ENCODE peak calls at places on chromosomes 13 and 19, in five cellular contexts. T, Y, O, F and A are unnamed samples.

GRCh38 chr13:97434417-97435296 is 688 bp downstream of the RAP2A start:
- DNase-seq in T (no peak), Y (no peak), O (no peak), F (no peak), A (peak)

GRCh38 chr13:67554296-67554695 is 324.2 kb upstream of the PCDH9 start:
- DNase-seq in T (no peak), Y (no peak), O (no peak), F (no peak), A (no peak)

GRCh38 chr19:27746691-27747380 is 1466.1 kb downstream of the UQCRFS1 start:
- DNase-seq in T (peak), Y (no peak), O (no peak), F (peak), A (peak)

GRCh38 chr19:17001603-17002183 is 24.9 kb downstream of the CPAMD8 start:
- DNase-seq in T (no peak), Y (no peak), O (no peak), F (no peak), A (no peak)

GRCh38 chr13:73599232-73600128 is 534.7 kb downstream of the KLF12 start:
- DNase-seq in T (no peak), Y (no peak), O (no peak), F (no peak), A (no peak)

GRCh38 chr13:29908917-29909755 is 58.7 kb upstream of the UBL3 start:
- DNase-seq in T (no peak), Y (no peak), O (no peak), F (no peak), A (no peak)

GRCh38 chr13:41652735-41653361 is 195.5 kb downstream of the RGCC start:
- DNase-seq in T (peak), Y (peak), O (no peak), F (peak), A (no peak)

GRCh38 chr19:6754653-6755463 is 12.4 kb downstream of the SH2D3A start:
- DNase-seq in T (no peak), Y (no peak), O (no peak), F (no peak), A (no peak)

GRCh38 chr13:29754486-29754806 is 96.0 kb downstream of the UBL3 start:
- DNase-seq in T (no peak), Y (peak), O (no peak), F (no peak), A (peak)

GRCh38 chr13:110105136-110105535 is 201.8 kb downstream of the COL4A1 start:
- DNase-seq in T (no peak), Y (no peak), O (no peak), F (no peak), A (no peak)

GRCh38 chr19:11540642-11541041 is 2.0 kb downstream of the CNN1 start:
- DNase-seq in T (no peak), Y (no peak), O (no peak), F (no peak), A (no peak)

GRCh38 chr19:49475191-49475932 is 1.3 kb downstream of the FLT3LG start:
- DNase-seq in T (no peak), Y (no peak), O (no peak), F (no peak), A (no peak)

GRCh38 chr19:33679696-33680095 is 57.9 kb downstream of the CHST8 start:
- DNase-seq in T (no peak), Y (no peak), O (no peak), F (no peak), A (no peak)

GRCh38 chr13:106246817-106247216 is 288.6 kb downstream of the EFNB2 start:
- DNase-seq in T (no peak), Y (no peak), O (no peak), F (no peak), A (no peak)

GRCh38 chr19:49746206-49746958 is 16.7 kb downstream of the TSKS start:
- DNase-seq in T (peak), Y (peak), O (no peak), F (peak), A (peak)

GRCh38 chr13:98839826-98840769 is 87.6 kb upstream of the SLC15A1 start:
- DNase-seq in T (peak), Y (peak), O (no peak), F (peak), A (peak)

GRCh38 chr13:31444266-31444862 is 244.6 kb downstream of the B3GLCT start:
- DNase-seq in T (no peak), Y (no peak), O (no peak), F (no peak), A (no peak)

GRCh38 chr13:99199541-99200432 is 867 bp upstream of the UBAC2 start:
- DNase-seq in T (peak), Y (no peak), O (no peak), F (no peak), A (no peak)

GRCh38 chr19:41937976-41938375 is 9.7 kb upstream of the ERFL start:
- DNase-seq in T (no peak), Y (no peak), O (no peak), F (no peak), A (no peak)

GRCh38 chr13:65592757-65593156 is 1637.4 kb downstream of the PCDH9 start:
- DNase-seq in T (no peak), Y (no peak), O (no peak), F (no peak), A (no peak)

GRCh38 chr19:7492142-7493055 is 3.6 kb upstream of the PEX11G start:
- DNase-seq in T (no peak), Y (no peak), O (no peak), F (no peak), A (no peak)

GRCh38 chr19:38684078-38684861 is 36.8 kb downstream of the ACTN4 start:
- DNase-seq in T (peak), Y (no peak), O (no peak), F (peak), A (no peak)

GRCh38 chr19:16922949-16923348 is 34.1 kb downstream of the F2RL3 start:
- DNase-seq in T (no peak), Y (no peak), O (no peak), F (no peak), A (no peak)

GRCh38 chr13:86108334-86108733 is 309.1 kb upstream of the SLITRK6 start:
- DNase-seq in T (no peak), Y (no peak), O (no peak), F (no peak), A (no peak)

GRCh38 chr13:113149711-113150544 is 8.5 kb upstream of the PROZ start:
- DNase-seq in T (no peak), Y (peak), O (no peak), F (no peak), A (no peak)

GRCh38 chr13:28181413-28181812 is 43.1 kb downstream of the PAN3 start:
- DNase-seq in T (no peak), Y (no peak), O (no peak), F (no peak), A (no peak)

GRCh38 chr19:52722062-52723005 is 12.5 kb downstream of the ZNF611 start:
- DNase-seq in T (no peak), Y (no peak), O (no peak), F (no peak), A (no peak)

GRCh38 chr13:54633461-54633860 is 1604.8 kb downstream of the OLFM4 start:
- DNase-seq in T (no peak), Y (no peak), O (no peak), F (no peak), A (no peak)

GRCh38 chr13:76887070-76887563 is 912 bp upstream of the KCTD12 start:
- DNase-seq in T (no peak), Y (no peak), O (no peak), F (no peak), A (peak)

GRCh38 chr19:11581740-11582139 is 4.3 kb upstream of the ACP5 start:
- DNase-seq in T (no peak), Y (no peak), O (peak), F (peak), A (no peak)

GRCh38 chr19:52880895-52881389 is 16.5 kb downstream of the ZNF320 start:
- DNase-seq in T (no peak), Y (no peak), O (no peak), F (no peak), A (no peak)

GRCh38 chr19:8161135-8161646 is 11.8 kb upstream of the FBN3 start:
- DNase-seq in T (no peak), Y (peak), O (peak), F (peak), A (peak)

GRCh38 chr19:45975296-45975695 is 1.6 kb upstream of the NOVA2 start:
- DNase-seq in T (no peak), Y (no peak), O (no peak), F (no peak), A (no peak)

GRCh38 chr19:19525611-19526380 is 2.9 kb upstream of the YJEFN3 start:
- DNase-seq in T (no peak), Y (no peak), O (no peak), F (no peak), A (no peak)
- TF ChIP-seq ESRRA in T (no peak), Y (no peak), O (no peak), F (no peak), A (no peak)

GRCh38 chr19:43623889-43624670 is 4.7 kb upstream of the ZNF428 start:
- DNase-seq in T (peak), Y (no peak), O (no peak), F (peak), A (peak)

GRCh38 chr19:43626838-43627237 is 7.4 kb upstream of the ZNF428 start:
- DNase-seq in T (no peak), Y (no peak), O (no peak), F (no peak), A (no peak)

GRCh38 chr19:43624933-43625332 is 5.5 kb upstream of the ZNF428 start:
- DNase-seq in T (no peak), Y (no peak), O (no peak), F (peak), A (peak)

GRCh38 chr19:43628646-43629326 is 9.4 kb upstream of the ZNF428 start:
- DNase-seq in T (no peak), Y (no peak), O (no peak), F (peak), A (no peak)

GRCh38 chr19:43625918-43626579 is 6.6 kb upstream of the ZNF428 start:
- DNase-seq in T (peak), Y (no peak), O (no peak), F (peak), A (peak)
- TF ChIP-seq MAX in T (no peak), Y (no peak), O (no peak), F (no peak), A (no peak)

GRCh38 chr19:18645035-18645511 is 8.2 kb downstream of the KLHL26 start:
- DNase-seq in T (no peak), Y (no peak), O (no peak), F (no peak), A (no peak)

GRCh38 chr19:18647371-18647767 is 10.5 kb downstream of the KLHL26 start:
- DNase-seq in T (no peak), Y (no peak), O (no peak), F (no peak), A (no peak)

GRCh38 chr19:18648971-18649310 is 12.1 kb downstream of the KLHL26 start:
- DNase-seq in T (no peak), Y (no peak), O (no peak), F (no peak), A (no peak)

GRCh38 chr19:18647807-18648206 is 11.0 kb downstream of the KLHL26 start:
- DNase-seq in T (no peak), Y (no peak), O (no peak), F (no peak), A (no peak)

GRCh38 chr19:18646535-18647370 is 9.9 kb downstream of the KLHL26 start:
- DNase-seq in T (no peak), Y (no peak), O (no peak), F (no peak), A (no peak)
- TF ChIP-seq ESRRA in T (no peak), Y (no peak), O (no peak), F (no peak), A (no peak)

DNA sequence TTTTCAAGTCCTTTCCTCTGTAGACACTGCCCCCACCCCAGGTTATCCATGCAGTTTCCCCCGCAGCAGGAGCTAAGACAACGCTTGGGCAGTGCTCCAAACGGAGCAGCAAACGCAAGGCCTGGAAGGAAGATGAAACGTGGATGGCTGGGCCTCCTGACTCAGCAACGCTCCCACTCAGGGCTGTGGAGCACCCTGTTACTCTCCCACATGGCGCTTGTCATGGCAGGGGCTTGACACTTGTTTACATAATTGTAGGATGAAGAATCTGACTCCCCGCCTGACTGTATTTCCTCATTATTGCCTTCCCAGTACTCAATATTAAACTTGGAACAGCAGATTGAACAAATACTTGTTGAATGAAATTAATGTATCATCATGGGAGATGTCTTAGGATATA is 799 bp upstream of the C1QTNF9B start:
- DNase-seq in T (no peak), Y (no peak), O (no peak), F (no peak), A (no peak)
- TF ChIP-seq MAX in T (no peak), Y (no peak), O (no peak), F (no peak), A (no peak)

DNA sequence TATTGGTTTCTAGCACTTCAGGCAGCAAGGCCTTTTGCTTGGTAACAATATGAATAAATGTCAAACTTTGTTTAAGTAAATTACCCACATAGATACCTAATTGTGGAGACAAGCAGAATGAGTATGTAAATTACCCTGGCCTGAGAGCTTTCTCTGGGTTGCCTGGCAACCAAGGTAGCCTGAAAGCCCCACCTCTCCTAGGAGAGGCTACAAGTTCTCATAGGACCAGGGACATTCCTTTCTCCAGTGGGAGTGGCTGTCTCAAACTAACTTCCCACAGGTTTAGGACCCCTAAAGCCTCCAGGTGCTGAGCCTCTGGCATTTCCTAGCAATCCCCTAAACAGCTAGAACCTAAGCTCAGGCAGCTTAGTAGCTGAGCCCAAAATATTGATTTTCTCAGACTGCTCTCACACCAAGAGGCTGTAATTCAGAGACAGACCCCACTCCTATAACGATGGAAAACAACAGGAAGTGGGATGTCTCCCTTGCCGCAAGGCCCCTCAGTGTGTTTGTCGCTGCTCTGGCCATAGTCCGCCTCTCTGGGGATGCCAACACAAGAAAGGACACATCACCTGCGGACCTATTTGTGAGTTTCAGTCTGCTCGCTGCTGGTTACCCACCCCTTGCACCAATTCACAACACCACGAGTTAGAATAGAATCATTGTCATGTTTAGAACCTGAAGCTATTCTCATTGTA is 207.3 kb downstream of the DLEU7 start:
- DNase-seq in T (no peak), Y (no peak), O (no peak), F (peak), A (peak)
- TF ChIP-seq ESRRA in T (no peak), Y (no peak), O (no peak), F (no peak), A (no peak)

DNA sequence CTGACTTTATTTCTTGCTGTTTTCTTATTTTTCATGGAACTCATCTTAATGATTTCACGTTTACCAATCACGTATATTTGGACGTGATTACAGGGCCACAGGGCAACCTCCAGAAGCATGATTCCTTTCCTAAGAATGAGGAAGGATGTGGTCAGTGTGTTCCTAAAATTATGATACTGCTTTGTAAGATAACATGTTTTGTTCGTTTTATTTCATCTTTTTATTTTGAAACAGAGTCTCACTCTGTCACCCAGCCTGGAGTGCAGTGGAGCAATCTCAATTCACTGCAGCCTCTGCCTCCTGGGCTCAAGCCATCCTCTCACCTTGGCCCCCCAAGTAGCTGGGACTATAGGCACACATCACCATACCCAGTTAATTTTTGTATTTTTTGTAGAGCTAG is 24.8 kb upstream of the LAIR1 start:
- DNase-seq in T (no peak), Y (no peak), O (no peak), F (no peak), A (no peak)
- TF ChIP-seq MAX in T (no peak), Y (no peak), O (no peak), F (no peak), A (no peak)

GRCh38 chr13:43764349-43764748 is 22.4 kb downstream of the ENOX1 start:
- DNase-seq in T (no peak), Y (no peak), O (no peak), F (no peak), A (no peak)
- TF ChIP-seq ESRRA in T (no peak), Y (no peak), O (no peak), F (no peak), A (no peak)

GRCh38 chr19:40278361-40279045 is 6.6 kb downstream of the AKT2 start:
- DNase-seq in T (no peak), Y (no peak), O (no peak), F (no peak), A (no peak)

GRCh38 chr19:40279120-40279551 is 6.0 kb downstream of the AKT2 start:
- DNase-seq in T (no peak), Y (no peak), O (no peak), F (no peak), A (no peak)

GRCh38 chr19:40281381-40282208 is 3.5 kb downstream of the AKT2 start:
- DNase-seq in T (no peak), Y (no peak), O (no peak), F (no peak), A (no peak)

GRCh38 chr19:40280608-40281221 is 4.4 kb downstream of the AKT2 start:
- DNase-seq in T (no peak), Y (no peak), O (no peak), F (no peak), A (no peak)

GRCh38 chr19:40279761-40280607 is 5.2 kb downstream of the AKT2 start:
- DNase-seq in T (no peak), Y (no peak), O (no peak), F (no peak), A (no peak)
- TF ChIP-seq MAX in T (no peak), Y (no peak), O (no peak), F (no peak), A (no peak)

DNA sequence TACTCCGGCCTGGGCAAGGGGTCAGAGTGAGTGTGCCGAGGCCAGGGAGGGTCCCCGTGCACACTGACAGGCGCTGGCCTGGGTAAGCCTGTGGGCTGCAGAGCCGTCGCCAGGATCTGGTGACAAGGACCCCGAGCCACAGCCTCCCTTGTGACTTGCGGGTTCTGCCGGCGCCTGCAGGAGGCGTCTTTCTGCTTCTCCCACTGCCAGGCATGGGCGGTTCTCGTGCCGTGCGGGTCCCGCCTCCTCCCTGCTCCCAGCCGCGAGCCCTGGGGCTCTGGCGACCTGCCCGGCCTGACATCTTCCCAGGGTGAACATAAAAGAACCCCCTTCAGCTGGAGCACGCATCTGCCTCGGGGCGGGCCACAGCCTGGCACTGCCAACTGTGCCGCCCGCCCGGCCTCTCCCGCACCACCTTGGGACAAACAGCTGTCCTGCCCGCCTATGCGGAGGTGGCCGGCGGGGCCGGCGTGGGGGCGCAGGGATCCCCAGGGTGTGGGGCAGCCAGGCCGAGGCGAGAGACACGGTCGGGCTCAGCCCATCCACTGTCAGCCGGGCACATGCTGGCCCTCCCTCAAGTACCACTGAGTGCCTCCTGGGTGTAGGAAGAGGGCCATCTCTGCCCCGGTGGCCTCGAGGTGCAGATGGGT is 1.5 kb upstream of the HCN2 start:
- DNase-seq in T (no peak), Y (peak), O (no peak), F (peak), A (peak)
- TF ChIP-seq ESRRA in T (no peak), Y (no peak), O (no peak), F (peak), A (no peak)

DNA sequence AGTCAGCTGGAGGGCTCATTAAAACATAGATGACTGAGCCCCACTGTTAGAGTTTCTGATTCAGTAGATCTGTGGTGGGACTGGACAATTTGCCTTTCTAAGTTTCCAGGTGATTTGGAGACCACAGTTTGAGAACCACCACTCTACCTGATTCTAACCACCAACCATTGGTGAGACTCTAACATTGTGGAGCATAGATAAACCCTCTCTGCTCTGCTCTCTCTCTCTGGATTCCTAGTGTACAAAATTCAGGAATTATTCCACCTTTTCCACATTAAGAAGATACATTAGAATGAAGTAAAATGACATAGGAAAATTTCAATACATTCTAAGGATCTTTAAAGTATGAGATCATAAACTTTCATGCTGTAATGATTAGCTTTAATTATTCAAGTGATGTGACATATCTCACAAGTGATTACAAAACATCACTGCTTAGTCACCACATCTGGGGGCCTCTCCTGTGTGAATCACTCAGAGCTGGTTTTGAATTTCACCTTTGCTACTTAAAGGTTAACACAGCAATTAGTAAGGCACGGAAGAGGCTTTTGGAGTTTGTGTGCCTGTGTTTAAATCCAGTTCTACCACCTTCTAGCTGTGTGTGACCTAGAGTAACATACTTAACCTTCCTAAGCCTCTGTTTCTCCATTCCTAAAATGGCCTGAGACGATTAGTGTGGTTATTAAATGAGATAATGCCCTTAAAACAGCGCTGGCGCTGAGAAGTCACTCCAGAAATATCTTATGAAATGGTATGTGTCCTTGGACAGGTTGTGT is 78.5 kb upstream of the NBEA start:
- DNase-seq in T (peak), Y (peak), O (no peak), F (no peak), A (no peak)
- TF ChIP-seq MAX in T (no peak), Y (no peak), O (no peak), F (no peak), A (no peak)